ENCODE peak calls at places on chromosome 22, in four cellular contexts. M is CD8-positive, alpha-beta memory T cell; I is trophoblast cell; C is aorta. W is an unnamed sample. For H3K4me1 and H3K27me3, the result is how much of the 10 kb centered on the place peaks cover.

GRCh38 chr22:49555526-49555925 is 272.1 kb downstream of the BRD1 start:
- DNase-seq in M (no peak), I (no peak), C (no peak), W (peak)

GRCh38 chr22:46086577-46087335 is 63.6 kb upstream of the PPARA start:
- DNase-seq in M (no peak), I (no peak), C (peak), W (peak)

GRCh38 chr22:19615001-19615461 is 90.8 kb upstream of the CLDN5 start:
- DNase-seq in M (no peak), I (no peak), C (peak), W (no peak)

GRCh38 chr22:44133161-44133560 is 47.6 kb upstream of the PARVG start:
- DNase-seq in M (no peak), I (no peak), C (no peak), W (no peak)

GRCh38 chr22:45341503-45341902 is 31.8 kb downstream of the FAM118A start:
- DNase-seq in M (no peak), I (no peak), C (no peak), W (no peak)

GRCh38 chr22:27195104-27195503 is 537.7 kb downstream of the MIAT start:
- DNase-seq in M (no peak), I (no peak), C (no peak), W (no peak)

GRCh38 chr22:32996702-32997101 is 61.5 kb downstream of the SYN3 start:
- DNase-seq in M (no peak), I (peak), C (peak), W (peak)

GRCh38 chr22:31950226-31950625 is 5.9 kb downstream of the YWHAH start:
- DNase-seq in M (no peak), I (no peak), C (no peak), W (no peak)

GRCh38 chr22:41917906-41918791 is 3.3 kb upstream of the SHISA8 start:
- DNase-seq in M (no peak), I (no peak), C (peak), W (no peak)

GRCh38 chr22:49570032-49570848 is 257.4 kb downstream of the BRD1 start:
- DNase-seq in M (no peak), I (no peak), C (peak), W (peak)

GRCh38 chr22:36760716-36761115 is 15.2 kb downstream of the IFT27 start:
- DNase-seq in M (no peak), I (no peak), C (no peak), W (peak)

GRCh38 chr22:41976961-41977566 is 7.8 kb downstream of the SEPTIN3 start:
- DNase-seq in M (no peak), I (no peak), C (no peak), W (no peak)

GRCh38 chr22:38866399-38867123 is 5.5 kb downstream of the CBX6 start:
- DNase-seq in M (no peak), I (no peak), C (peak), W (peak)
- H3K4me1 ChIP-seq in M (under half), I (under half), C (under half), W (under half)

GRCh38 chr22:29720824-29721323 is 1.1 kb downstream of the CABP7 start:
- DNase-seq in M (no peak), I (no peak), C (no peak), W (no peak)
- H3K27me3 ChIP-seq in M (under half), I (under half), C (under half), W (under half)

DNA sequence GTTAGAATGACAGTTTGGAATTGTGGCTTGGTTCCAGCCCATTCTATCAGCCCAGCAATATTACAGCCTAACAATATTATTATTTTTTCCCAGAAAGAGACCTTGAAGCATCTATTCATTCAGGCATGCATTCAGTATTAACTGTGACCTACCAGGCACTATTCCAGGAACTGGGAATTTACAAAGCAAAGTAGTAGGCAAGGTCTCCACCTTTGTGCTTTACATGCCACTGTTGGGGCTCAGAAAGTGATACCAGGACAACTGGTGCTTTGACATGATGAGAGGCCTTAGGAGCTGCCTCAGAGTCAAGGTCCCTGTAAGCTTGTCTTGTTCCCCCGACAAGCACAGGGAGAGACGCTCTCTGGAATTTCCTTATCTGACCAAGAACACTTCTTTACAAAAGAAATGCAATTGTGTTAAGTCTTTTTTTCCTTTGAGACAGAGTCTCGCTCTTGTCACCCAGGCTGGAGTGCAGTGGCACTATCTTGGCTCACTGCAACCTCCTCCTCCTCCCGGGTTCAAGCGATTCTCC is 2.3 kb upstream of the HMOX1 start:
- DNase-seq in M (no peak), I (no peak), C (no peak), W (no peak)
- H3K27ac ChIP-seq in M (no peak), I (peak), C (no peak), W (no peak)

GRCh38 chr22:22045576-22046335 is 63.2 kb upstream of the TOP3B start:
- DNase-seq in M (no peak), I (no peak), C (no peak), W (no peak)

GRCh38 chr22:22048318-22048942 is 65.8 kb upstream of the TOP3B start:
- DNase-seq in M (no peak), I (no peak), C (no peak), W (no peak)

GRCh38 chr22:22047776-22048175 is 65.2 kb upstream of the TOP3B start:
- DNase-seq in M (no peak), I (no peak), C (no peak), W (no peak)

GRCh38 chr22:22047266-22047665 is 64.7 kb upstream of the TOP3B start:
- DNase-seq in M (no peak), I (no peak), C (no peak), W (no peak)

GRCh38 chr22:22046370-22046769 is 63.8 kb upstream of the TOP3B start:
- DNase-seq in M (no peak), I (no peak), C (no peak), W (no peak)
- H3K4me1 ChIP-seq in M (under half), I (under half), C (under half), W (under half)

DNA sequence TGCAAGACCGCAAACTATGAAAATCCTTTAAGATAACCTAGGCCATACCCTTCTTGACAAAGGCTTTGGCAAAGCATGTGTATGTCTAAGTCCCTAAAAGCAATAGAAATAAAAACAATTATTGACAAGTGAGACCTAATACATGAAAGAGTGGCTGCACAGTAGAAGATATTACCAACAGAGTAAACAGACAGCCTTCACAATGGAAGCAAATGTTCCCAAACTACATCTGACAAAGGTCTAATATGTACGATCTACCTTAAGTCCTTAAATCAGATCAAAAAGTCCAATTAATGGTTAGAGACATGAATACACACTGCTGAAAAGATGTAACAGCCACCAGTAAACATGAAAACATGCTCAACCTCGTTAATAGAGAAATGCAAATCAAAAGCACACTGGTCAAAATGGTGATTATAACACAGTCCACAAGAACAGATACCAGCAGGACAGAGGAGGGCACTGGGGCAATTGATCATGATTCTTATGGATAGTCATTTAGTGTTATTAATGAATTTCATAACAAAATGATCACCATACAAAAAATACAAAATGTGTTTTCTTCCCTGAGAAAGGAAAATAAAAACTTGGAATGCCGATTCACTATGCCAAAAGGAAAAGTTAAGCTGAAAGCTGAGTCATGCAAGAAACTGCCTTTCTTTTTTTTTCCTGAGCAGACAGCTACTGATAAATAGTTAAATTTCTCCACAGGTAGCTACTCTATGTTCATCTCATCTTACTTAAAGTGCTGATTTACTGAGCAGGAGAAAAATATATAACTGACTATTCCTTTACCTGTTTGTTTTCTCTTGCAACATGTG is 102.6 kb upstream of the VPREB1 start:
- DNase-seq in M (no peak), I (no peak), C (no peak), W (no peak)
- H3K27me3 ChIP-seq in M (under half), I (under half), C (under half), W (under half)

GRCh38 chr22:23532756-23533155 is 47.3 kb downstream of the IGLL1 start:
- DNase-seq in M (no peak), I (no peak), C (peak), W (peak)
- H3K27ac ChIP-seq in M (peak), I (no peak), C (no peak), W (no peak)

W was measured in upper lobe of right lung.